ENCODE peak calls at places on chromosomes 13 and 19, in six cellular contexts. One of them, this sample, is unnamed.

GRCh38 chr19:29489182-29489951 is 36.4 kb upstream of the VSTM2B start:
- DNase-seq in IMR-90: no peak
- DNase-seq in WERI-Rb-1: no peak
- DNase-seq in tibial artery: no peak
- DNase-seq in tibial nerve: no peak
- DNase-seq in hepatocyte: no peak
- DNase-seq in this sample: no peak

GRCh38 chr13:30601836-30602235 is 15.9 kb upstream of the USPL1 start:
- DNase-seq in IMR-90: no peak
- DNase-seq in tibial artery: no peak
- DNase-seq in WERI-Rb-1: no peak
- DNase-seq in tibial nerve: no peak
- DNase-seq in hepatocyte: no peak
- DNase-seq in this sample: no peak

GRCh38 chr13:23673867-23674605 is 103.8 kb downstream of the TNFRSF19 start:
- DNase-seq in tibial nerve: no peak
- DNase-seq in tibial artery: no peak
- DNase-seq in hepatocyte: no peak
- DNase-seq in WERI-Rb-1: no peak
- DNase-seq in IMR-90: peak; percentile 66
- DNase-seq in this sample: no peak

GRCh38 chr13:97843201-97843600 is 110.3 kb upstream of the IPO5 start:
- DNase-seq in tibial nerve: no peak
- DNase-seq in IMR-90: no peak
- DNase-seq in hepatocyte: no peak
- DNase-seq in WERI-Rb-1: no peak
- DNase-seq in tibial artery: no peak
- DNase-seq in this sample: no peak

GRCh38 chr13:21670883-21671792 is at the start of gene FGF9:
- DNase-seq in tibial nerve: no peak
- DNase-seq in IMR-90: peak; percentile 79
- DNase-seq in hepatocyte: peak; percentile 92
- DNase-seq in tibial artery: peak; percentile 47
- DNase-seq in WERI-Rb-1: peak; percentile 71
- DNase-seq in this sample: peak; percentile 78

GRCh38 chr13:41693434-41693833 is 236.1 kb downstream of the RGCC start:
- DNase-seq in IMR-90: no peak
- DNase-seq in hepatocyte: no peak
- DNase-seq in WERI-Rb-1: no peak
- DNase-seq in tibial artery: no peak
- DNase-seq in tibial nerve: no peak
- DNase-seq in this sample: no peak

GRCh38 chr19:42471554-42472249 is 29.0 kb upstream of the CXCL17 start:
- DNase-seq in hepatocyte: no peak
- DNase-seq in IMR-90: peak; percentile 5
- DNase-seq in WERI-Rb-1: no peak
- DNase-seq in tibial artery: no peak
- DNase-seq in tibial nerve: no peak
- DNase-seq in this sample: no peak

GRCh38 chr19:4057913-4058695 is 8.6 kb downstream of the ZBTB7A start:
- DNase-seq in hepatocyte: peak; percentile 93
- DNase-seq in tibial artery: peak; percentile 92
- DNase-seq in IMR-90: peak; percentile 85
- DNase-seq in tibial nerve: peak; percentile 80
- DNase-seq in WERI-Rb-1: peak; percentile 78
- DNase-seq in this sample: no peak

GRCh38 chr13:114101325-114101821 is 31.1 kb downstream of the RASA3 start:
- DNase-seq in hepatocyte: no peak
- DNase-seq in IMR-90: no peak
- DNase-seq in tibial nerve: peak; percentile 19
- DNase-seq in WERI-Rb-1: peak; percentile 14
- DNase-seq in tibial artery: peak; percentile 34
- DNase-seq in this sample: no peak

GRCh38 chr13:76667551-76667950 is 218.7 kb downstream of the KCTD12 start:
- DNase-seq in hepatocyte: peak; percentile 27
- DNase-seq in tibial nerve: no peak
- DNase-seq in tibial artery: no peak
- DNase-seq in WERI-Rb-1: no peak
- DNase-seq in IMR-90: peak; percentile 77
- DNase-seq in this sample: no peak

GRCh38 chr13:66353664-66354063 is 876.5 kb downstream of the PCDH9 start:
- DNase-seq in tibial artery: no peak
- DNase-seq in hepatocyte: peak; percentile 36
- DNase-seq in WERI-Rb-1: no peak
- DNase-seq in IMR-90: no peak
- DNase-seq in tibial nerve: no peak
- DNase-seq in this sample: no peak

GRCh38 chr19:14472202-14472961 is 2.8 kb downstream of the PTGER1 start:
- DNase-seq in tibial artery: peak; percentile 65
- DNase-seq in IMR-90: peak; percentile 18
- DNase-seq in tibial nerve: peak; percentile 38
- DNase-seq in hepatocyte: peak; percentile 85
- DNase-seq in WERI-Rb-1: peak; percentile 74
- DNase-seq in this sample: peak; percentile 89

GRCh38 chr19:2490659-2491058 is 14.7 kb downstream of the GADD45B start:
- DNase-seq in IMR-90: no peak
- DNase-seq in hepatocyte: no peak
- DNase-seq in WERI-Rb-1: no peak
- DNase-seq in tibial artery: no peak
- DNase-seq in tibial nerve: no peak
- DNase-seq in this sample: no peak

GRCh38 chr13:75423383-75423782 is 58.6 kb downstream of the TBC1D4 start:
- DNase-seq in WERI-Rb-1: no peak
- DNase-seq in IMR-90: no peak
- DNase-seq in hepatocyte: no peak
- DNase-seq in tibial artery: no peak
- DNase-seq in tibial nerve: no peak
- DNase-seq in this sample: no peak

GRCh38 chr13:113981611-113982295 is 7.9 kb upstream of the C13orf46 start:
- DNase-seq in IMR-90: no peak
- DNase-seq in hepatocyte: no peak
- DNase-seq in WERI-Rb-1: no peak
- DNase-seq in tibial artery: peak; percentile 11
- DNase-seq in tibial nerve: no peak
- DNase-seq in this sample: no peak

GRCh38 chr13:38687246-38688229 is 661 bp downstream of the FREM2 start:
- DNase-seq in WERI-Rb-1: peak; percentile 19
- DNase-seq in IMR-90: no peak
- DNase-seq in tibial artery: no peak
- DNase-seq in hepatocyte: peak; percentile 53
- DNase-seq in tibial nerve: no peak
- DNase-seq in this sample: no peak

GRCh38 chr13:113622791-113623490 is 35.1 kb downstream of the ATP4B start:
- DNase-seq in WERI-Rb-1: no peak
- DNase-seq in IMR-90: no peak
- DNase-seq in tibial nerve: no peak
- DNase-seq in hepatocyte: no peak
- DNase-seq in tibial artery: no peak
- DNase-seq in this sample: no peak

GRCh38 chr19:11736696-11737095 is 2.0 kb downstream of the ZNF823 start:
- DNase-seq in hepatocyte: peak; percentile 27
- DNase-seq in tibial nerve: no peak
- DNase-seq in IMR-90: peak; percentile 33
- DNase-seq in WERI-Rb-1: peak; percentile 9
- DNase-seq in tibial artery: peak; percentile 50
- DNase-seq in this sample: no peak

GRCh38 chr19:34184880-34185491 is 12.7 kb downstream of the LSM14A start:
- DNase-seq in hepatocyte: no peak
- DNase-seq in WERI-Rb-1: no peak
- DNase-seq in tibial nerve: no peak
- DNase-seq in IMR-90: no peak
- DNase-seq in tibial artery: no peak
- DNase-seq in this sample: no peak

GRCh38 chr19:40771101-40771539 is 4.2 kb upstream of the MIA start:
- DNase-seq in IMR-90: no peak
- DNase-seq in tibial artery: no peak
- DNase-seq in tibial nerve: no peak
- DNase-seq in WERI-Rb-1: no peak
- DNase-seq in hepatocyte: no peak
- DNase-seq in this sample: no peak

GRCh38 chr19:19417618-19418270 is 12.3 kb downstream of the GATAD2A start:
- DNase-seq in hepatocyte: no peak
- DNase-seq in IMR-90: no peak
- DNase-seq in tibial artery: no peak
- DNase-seq in WERI-Rb-1: peak; percentile 40
- DNase-seq in tibial nerve: no peak
- DNase-seq in this sample: no peak

GRCh38 chr19:36528921-36529518 is 949 bp upstream of the ZNF260 start:
- DNase-seq in tibial artery: no peak
- DNase-seq in IMR-90: no peak
- DNase-seq in WERI-Rb-1: peak; percentile 20
- DNase-seq in tibial nerve: no peak
- DNase-seq in hepatocyte: peak; percentile 39
- DNase-seq in this sample: no peak

GRCh38 chr19:1851581-1852293 is 3.5 kb upstream of the REXO1 start:
- DNase-seq in tibial nerve: no peak
- DNase-seq in hepatocyte: no peak
- DNase-seq in IMR-90: no peak
- DNase-seq in tibial artery: no peak
- DNase-seq in WERI-Rb-1: no peak
- DNase-seq in this sample: peak; percentile 54

GRCh38 chr13:40171566-40171965 is 494.9 kb downstream of the FOXO1 start:
- DNase-seq in tibial nerve: no peak
- DNase-seq in hepatocyte: no peak
- DNase-seq in IMR-90: no peak
- DNase-seq in tibial artery: no peak
- DNase-seq in WERI-Rb-1: no peak
- DNase-seq in this sample: no peak

GRCh38 chr13:110307697-110308376 is 753 bp downstream of the COL4A2 start:
- DNase-seq in tibial nerve: no peak
- DNase-seq in tibial artery: no peak
- DNase-seq in WERI-Rb-1: peak; percentile 62
- DNase-seq in hepatocyte: peak; percentile 40
- DNase-seq in IMR-90: peak; percentile 59
- DNase-seq in this sample: no peak

GRCh38 chr19:28444371-28444770 is 768.6 kb downstream of the UQCRFS1 start:
- DNase-seq in hepatocyte: no peak
- DNase-seq in IMR-90: no peak
- DNase-seq in tibial artery: no peak
- DNase-seq in tibial nerve: no peak
- DNase-seq in WERI-Rb-1: no peak
- DNase-seq in this sample: no peak

GRCh38 chr19:34575206-34575605 is 93.6 kb downstream of the WTIP start:
- DNase-seq in hepatocyte: no peak
- DNase-seq in WERI-Rb-1: no peak
- DNase-seq in IMR-90: no peak
- DNase-seq in tibial nerve: no peak
- DNase-seq in tibial artery: no peak
- DNase-seq in this sample: no peak

GRCh38 chr19:46404039-46404883 is 9.1 kb downstream of the CCDC8 start:
- DNase-seq in tibial artery: peak; percentile 59
- DNase-seq in WERI-Rb-1: no peak
- DNase-seq in hepatocyte: peak; percentile 81
- DNase-seq in IMR-90: peak; percentile 31
- DNase-seq in tibial nerve: no peak
- DNase-seq in this sample: no peak

GRCh38 chr13:51435002-51435578 is 17.7 kb downstream of the INTS6 start:
- DNase-seq in IMR-90: peak; percentile 49
- DNase-seq in tibial artery: no peak
- DNase-seq in tibial nerve: no peak
- DNase-seq in hepatocyte: peak; percentile 36
- DNase-seq in WERI-Rb-1: no peak
- DNase-seq in this sample: no peak

GRCh38 chr19:58434217-58434616 is 5.7 kb downstream of the ZNF132 start:
- DNase-seq in tibial nerve: no peak
- DNase-seq in WERI-Rb-1: no peak
- DNase-seq in IMR-90: peak; percentile 18
- DNase-seq in hepatocyte: no peak
- DNase-seq in tibial artery: no peak
- DNase-seq in this sample: no peak

GRCh38 chr19:58428617-58429016 is 11.3 kb downstream of the ZNF132 start:
- DNase-seq in IMR-90: no peak
- DNase-seq in hepatocyte: no peak
- DNase-seq in tibial artery: no peak
- DNase-seq in tibial nerve: no peak
- DNase-seq in WERI-Rb-1: no peak
- DNase-seq in this sample: no peak

DNA sequence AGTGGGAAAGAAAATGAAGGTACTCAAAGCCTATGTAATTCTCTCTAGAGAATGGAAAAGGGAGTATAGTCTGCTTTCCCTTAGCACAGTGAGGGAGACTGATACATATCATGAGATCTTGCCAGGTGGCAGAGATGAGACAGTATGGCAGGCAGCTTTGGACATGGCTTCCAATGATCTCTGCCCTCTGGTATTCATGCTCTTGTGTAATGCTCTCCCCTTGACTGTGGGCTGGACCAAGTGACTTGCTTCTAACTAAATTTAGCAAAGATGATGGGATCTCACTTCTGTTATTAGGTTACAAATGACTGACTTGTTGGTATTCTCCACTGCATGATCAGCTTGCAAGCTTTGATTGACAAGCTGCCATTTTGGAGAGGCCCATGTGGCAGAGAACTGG is 10.2 kb downstream of the ZNF132 start:
- DNase-seq in IMR-90: peak; percentile 26
- DNase-seq in tibial nerve: no peak
- DNase-seq in hepatocyte: no peak
- DNase-seq in WERI-Rb-1: no peak
- DNase-seq in tibial artery: no peak
- DNase-seq in this sample: no peak
- H3K9me3 ChIP-seq in IMR-90: peaks cover 81% of the 10 kb centered on the region
- H3K9me3 ChIP-seq in tibial nerve: peaks cover 36% of the 10 kb centered on the region
- H3K9me3 ChIP-seq in hepatocyte: peaks cover 12% of the 10 kb centered on the region
- H3K9me3 ChIP-seq in WERI-Rb-1: peaks cover 56% of the 10 kb centered on the region
- H3K9me3 ChIP-seq in tibial artery: peaks cover 86% of the 10 kb centered on the region
- H3K9me3 ChIP-seq in this sample: peaks cover 22% of the 10 kb centered on the region

GRCh38 chr19:9610484-9611113 is 10.4 kb downstream of the ZNF561 start:
- DNase-seq in IMR-90: no peak
- DNase-seq in tibial nerve: no peak
- DNase-seq in hepatocyte: no peak
- DNase-seq in tibial artery: no peak
- DNase-seq in WERI-Rb-1: no peak
- DNase-seq in this sample: no peak
- H3K9me3 ChIP-seq in IMR-90: peaks cover 56% of the 10 kb centered on the region
- H3K9me3 ChIP-seq in tibial nerve: peaks cover 5% of the 10 kb centered on the region
- H3K9me3 ChIP-seq in hepatocyte: peaks cover 53% of the 10 kb centered on the region
- H3K9me3 ChIP-seq in tibial artery: peaks cover 68% of the 10 kb centered on the region
- H3K9me3 ChIP-seq in WERI-Rb-1: no peaks in the 10 kb centered on the region
- H3K9me3 ChIP-seq in this sample: peaks cover 22% of the 10 kb centered on the region

GRCh38 chr19:38538386-38538785 is 79.4 kb downstream of the MAP4K1 start:
- DNase-seq in tibial nerve: no peak
- DNase-seq in WERI-Rb-1: no peak
- DNase-seq in tibial artery: no peak
- DNase-seq in IMR-90: no peak
- DNase-seq in hepatocyte: no peak
- DNase-seq in this sample: no peak
- H3K9me3 ChIP-seq in tibial nerve: no peaks in the 10 kb centered on the region
- H3K9me3 ChIP-seq in WERI-Rb-1: peaks cover 10% of the 10 kb centered on the region
- H3K9me3 ChIP-seq in tibial artery: peaks cover 16% of the 10 kb centered on the region
- H3K9me3 ChIP-seq in IMR-90: peaks cover 14% of the 10 kb centered on the region
- H3K9me3 ChIP-seq in hepatocyte: no peaks in the 10 kb centered on the region
- H3K9me3 ChIP-seq in this sample: peaks cover 7% of the 10 kb centered on the region

DNA sequence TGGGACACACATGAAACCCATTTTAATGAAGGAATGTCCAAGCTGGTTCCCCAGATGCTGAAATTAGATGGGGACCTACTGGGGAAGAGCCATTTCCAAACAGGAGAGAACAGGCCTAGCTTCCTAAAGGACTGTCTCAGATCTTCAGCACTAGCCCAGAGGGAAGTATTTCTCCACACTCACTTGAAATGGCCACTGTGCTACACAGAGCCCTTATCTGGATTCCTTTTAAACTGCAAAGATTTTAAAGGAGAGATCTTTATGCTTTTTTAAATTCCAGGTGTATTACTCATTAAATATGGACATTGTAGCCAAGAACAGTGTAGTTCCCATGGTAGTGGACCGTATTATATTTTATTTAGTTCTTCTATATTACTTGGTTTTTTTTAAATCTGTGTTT is 255.3 kb downstream of the SHISA2 start:
- DNase-seq in hepatocyte: no peak
- DNase-seq in IMR-90: no peak
- DNase-seq in tibial nerve: no peak
- DNase-seq in tibial artery: no peak
- DNase-seq in WERI-Rb-1: no peak
- DNase-seq in this sample: no peak
- H3K9me3 ChIP-seq in hepatocyte: no peaks in the 10 kb centered on the region
- H3K9me3 ChIP-seq in IMR-90: no peaks in the 10 kb centered on the region
- H3K9me3 ChIP-seq in tibial nerve: no peaks in the 10 kb centered on the region
- H3K9me3 ChIP-seq in tibial artery: no peaks in the 10 kb centered on the region
- H3K9me3 ChIP-seq in WERI-Rb-1: no peaks in the 10 kb centered on the region
- H3K9me3 ChIP-seq in this sample: no peaks in the 10 kb centered on the region